ENCODE peak calls at places on chromosomes 3 and 15, in four cellular contexts. Z is esophagus squamous epithelium, U is uterus, O is Peyer's patch. N is an unnamed sample. For H3K9me3, the result is how much of the 10 kb centered on the place peaks cover.

GRCh38 chr3:100231668-100232067 is 29.1 kb upstream of the TBC1D23 start:
- DNase-seq in Z (no peak), U (no peak), O (no peak), N (no peak)

GRCh38 chr3:10189557-10190374 is 25.0 kb downstream of the IRAK2 start:
- DNase-seq in Z (peak), U (peak), O (peak), N (peak)

GRCh38 chr3:25497096-25497495 is 69.0 kb downstream of the RARB start:
- DNase-seq in Z (no peak), U (no peak), O (no peak), N (no peak)

GRCh38 chr3:131716007-131716406 is 213.2 kb upstream of the MRPL3 start:
- DNase-seq in Z (no peak), U (no peak), O (no peak), N (no peak)

GRCh38 chr3:62688050-62688449 is 187.2 kb downstream of the CADPS start:
- DNase-seq in Z (no peak), U (no peak), O (no peak), N (no peak)

GRCh38 chr15:63833246-63833696 is 477 bp downstream of the HERC1 start:
- DNase-seq in Z (no peak), U (peak), O (peak), N (peak)

GRCh38 chr15:69854521-69855171 is 243.1 kb downstream of the TLE3 start:
- DNase-seq in Z (no peak), U (no peak), O (no peak), N (no peak)

GRCh38 chr3:61908344-61908743 is 347.0 kb downstream of the PTPRG start:
- DNase-seq in Z (no peak), U (no peak), O (no peak), N (no peak)

GRCh38 chr3:121165397-121165837 is 257.4 kb downstream of the STXBP5L start:
- DNase-seq in Z (no peak), U (no peak), O (no peak), N (no peak)

GRCh38 chr3:50395070-50395860 is 35.9 kb upstream of the TMEM115 start:
- DNase-seq in Z (no peak), U (no peak), O (peak), N (no peak)

GRCh38 chr15:29670945-29671307 is 151.3 kb downstream of the TJP1 start:
- DNase-seq in Z (no peak), U (no peak), O (peak), N (no peak)

GRCh38 chr15:57321973-57322601 is 54.2 kb upstream of the CGNL1 start:
- DNase-seq in Z (no peak), U (no peak), O (no peak), N (no peak)

GRCh38 chr3:10600159-10601125 is 95.1 kb upstream of the ATP2B2 start:
- DNase-seq in Z (no peak), U (no peak), O (no peak), N (no peak)

GRCh38 chr3:71509024-71509423 is 74.5 kb downstream of the FOXP1 start:
- DNase-seq in Z (no peak), U (no peak), O (no peak), N (no peak)

GRCh38 chr3:48623851-48624547 is 2.4 kb upstream of the TMEM89 start:
- DNase-seq in Z (no peak), U (no peak), O (no peak), N (no peak)

GRCh38 chr3:101984356-101984755 is 135.0 kb downstream of the NFKBIZ start:
- DNase-seq in Z (no peak), U (no peak), O (no peak), N (no peak)

GRCh38 chr15:40506964-40507571 is 36.3 kb downstream of the CHST14 start:
- DNase-seq in Z (no peak), U (peak), O (peak), N (peak)

GRCh38 chr15:84980196-84981053 is 1.2 kb upstream of the PDE8A start:
- DNase-seq in Z (peak), U (peak), O (peak), N (peak)

GRCh38 chr3:136281966-136282554 is 31.9 kb downstream of the PCCB start:
- DNase-seq in Z (no peak), U (peak), O (no peak), N (no peak)

GRCh38 chr3:111803123-111803593 is 55.9 kb upstream of the PHLDB2 start:
- DNase-seq in Z (no peak), U (peak), O (no peak), N (peak)

GRCh38 chr3:42042747-42043115 is 48.4 kb upstream of the TRAK1 start:
- DNase-seq in Z (no peak), U (no peak), O (no peak), N (no peak)

GRCh38 chr3:15630646-15631350 is 29.3 kb downstream of the BTD start:
- DNase-seq in Z (no peak), U (no peak), O (no peak), N (no peak)

GRCh38 chr3:195071916-195072820 is 198.8 kb downstream of the XXYLT1 start:
- DNase-seq in Z (no peak), U (no peak), O (peak), N (peak)

GRCh38 chr3:172856766-172857742 is 106.5 kb downstream of the ECT2 start:
- DNase-seq in Z (no peak), U (no peak), O (peak), N (no peak)

GRCh38 chr3:129399895-129400357 is 28.5 kb downstream of the EFCAB12 start:
- DNase-seq in Z (no peak), U (no peak), O (no peak), N (no peak)

GRCh38 chr15:63939531-63940130 is 105.9 kb upstream of the HERC1 start:
- DNase-seq in Z (no peak), U (no peak), O (no peak), N (no peak)

GRCh38 chr15:98541519-98541918 is 106.8 kb upstream of the IGF1R start:
- DNase-seq in Z (no peak), U (no peak), O (no peak), N (no peak)

GRCh38 chr3:23830869-23831484 is 25.2 kb downstream of the UBE2E1 start:
- DNase-seq in Z (no peak), U (no peak), O (no peak), N (no peak)

GRCh38 chr3:172646439-172647015 is 64.3 kb downstream of the NCEH1 start:
- DNase-seq in Z (no peak), U (no peak), O (no peak), N (no peak)

GRCh38 chr3:134327594-134327975 is 46.7 kb downstream of the AMOTL2 start:
- DNase-seq in Z (no peak), U (no peak), O (no peak), N (no peak)

GRCh38 chr15:42548258-42549051 is at the start of the genes HAUS2 and LRRC57:
- DNase-seq in Z (peak), U (peak), O (peak), N (peak)
- TF ChIP-seq POLR2A in Z (peak), U (peak), O (peak), N (peak)

GRCh38 chr3:75727985-75728384 is 57.4 kb downstream of the ZNF717 start:
- DNase-seq in Z (no peak), U (no peak), O (no peak), N (no peak)
- H3K9me3 ChIP-seq in Z (half or more), U (under half), O (under half), N (half or more)

GRCh38 chr3:162865466-162865865 is 1368.9 kb downstream of the OTOL1 start:
- DNase-seq in Z (no peak), U (no peak), O (no peak), N (no peak)
- TF ChIP-seq POLR2A in Z (no peak), U (no peak), O (no peak), N (no peak)

DNA sequence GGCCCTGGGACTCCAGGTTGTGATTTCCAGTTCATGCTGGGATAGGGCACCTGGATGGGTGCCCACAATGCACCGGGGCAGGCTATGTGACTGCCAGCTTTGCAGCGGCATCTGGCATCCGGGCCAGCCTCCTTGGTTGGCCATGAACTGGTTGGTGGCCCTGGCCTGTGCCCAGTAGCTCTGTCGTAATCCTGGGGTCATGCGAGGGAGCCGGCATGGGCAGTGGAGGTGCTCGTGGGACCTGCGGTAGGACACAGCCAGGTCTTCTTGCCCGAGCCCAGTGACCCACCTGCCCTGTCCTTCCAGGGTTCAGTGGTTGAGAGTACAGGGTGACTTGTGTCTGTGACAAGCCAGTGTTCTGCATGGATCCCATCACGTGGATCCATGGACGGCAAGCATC is 237.9 kb downstream of the SNRPN start:
- DNase-seq in Z (no peak), U (no peak), O (no peak), N (no peak)
- H3K9me3 ChIP-seq in Z (under half), U (under half), O (under half), N (under half)

DNA sequence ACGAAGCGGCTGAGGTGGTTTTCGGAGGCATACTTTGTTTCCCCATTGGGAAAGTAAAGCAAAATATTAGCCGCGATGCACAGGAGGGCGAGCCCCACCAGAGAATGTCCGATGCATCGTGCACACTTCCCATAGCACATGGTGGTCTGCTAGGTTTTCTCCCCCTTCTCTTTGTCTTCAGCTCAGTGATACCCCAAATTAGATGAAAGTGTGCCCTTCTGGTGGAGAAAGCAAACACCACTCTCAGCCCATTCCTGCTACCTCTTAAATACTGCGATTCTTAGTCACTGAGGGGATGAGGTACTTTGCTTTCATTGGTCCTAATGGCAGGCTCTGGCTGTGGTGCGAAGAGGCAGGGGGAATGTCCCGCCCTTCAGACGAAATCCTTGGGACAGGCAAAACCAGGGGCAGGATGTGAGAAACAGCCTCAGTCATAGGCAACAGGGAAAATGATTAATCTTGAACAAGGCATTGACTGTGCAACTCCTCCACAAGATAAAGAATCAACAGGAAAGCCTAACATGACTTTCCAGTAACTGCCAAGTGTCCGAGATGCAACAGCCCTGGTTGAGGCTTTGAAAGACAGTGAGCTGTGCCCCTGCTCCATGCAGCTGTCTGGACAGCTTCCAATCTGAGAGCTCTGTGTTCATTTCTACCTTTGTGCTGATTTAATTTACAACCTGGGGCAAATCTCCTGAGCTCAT is at the start of gene TM4SF1:
- DNase-seq in Z (no peak), U (peak), O (no peak), N (no peak)
- TF ChIP-seq POLR2A in Z (peak), U (peak), O (peak), N (no peak)

DNA sequence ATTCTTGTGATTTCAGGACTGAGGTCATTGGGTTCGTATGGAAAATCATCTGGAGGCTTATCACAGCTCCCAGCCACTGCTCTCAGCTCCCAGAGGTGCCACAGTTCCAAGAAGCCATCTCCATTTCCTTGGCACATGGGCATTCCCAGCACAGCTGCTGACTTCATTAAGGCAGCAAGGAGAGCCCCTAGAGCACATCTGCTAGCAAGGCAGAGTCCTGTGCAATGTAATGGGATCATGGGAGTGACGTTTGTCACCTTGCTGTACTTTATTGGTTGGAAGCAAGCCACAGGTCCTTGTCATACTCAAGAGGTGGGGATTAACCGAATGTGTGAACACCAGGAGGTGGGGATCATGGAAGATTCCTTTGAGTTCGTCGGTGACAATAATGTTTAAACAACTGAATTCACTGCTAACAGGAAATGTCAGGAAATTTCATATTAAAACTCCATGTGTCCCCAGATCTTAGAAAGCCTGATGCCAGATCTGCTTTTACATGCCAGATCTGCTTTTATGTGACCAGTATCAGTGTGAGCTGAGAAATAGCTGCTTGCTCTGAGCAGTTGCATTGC is 148.8 kb downstream of the GABRG3 start:
- DNase-seq in Z (no peak), U (no peak), O (no peak), N (no peak)
- H3K9me3 ChIP-seq in Z (under half), U (under half), O (under half), N (under half)

GRCh38 chr15:75204340-75205063 is 2.8 kb downstream of the C15orf39 start:
- DNase-seq in Z (peak), U (peak), O (peak), N (peak)
- TF ChIP-seq POLR2A in Z (no peak), U (no peak), O (no peak), N (no peak)